ENCODE peak calls at places on chromosomes 7 and 10, in six cellular contexts. K is IMR-90, M is H1, A is mesenchymal stem cell, O is H9, P is trophoblast cell. E is an unnamed sample.

GRCh38 chr7:92639213-92639896 is 49.2 kb upstream of the FAM133B start:
- DNase-seq in K (no peak), M (no peak), A (no peak), O (no peak), P (no peak), E (no peak)

GRCh38 chr10:99433378-99434020 is 3.1 kb upstream of the GOT1 start:
- DNase-seq in K (no peak), M (no peak), A (no peak), O (no peak), P (no peak), E (no peak)

GRCh38 chr7:151063212-151063561 is 3.8 kb downstream of the SLC4A2 start:
- DNase-seq in K (peak; percentile 69), M (no peak), A (peak; percentile 85), O (no peak), P (peak; percentile 92), E (no peak)

GRCh38 chr10:21427804-21428481 is 97.5 kb downstream of the SKIDA1 start:
- DNase-seq in K (peak; percentile 35), M (no peak), A (peak; percentile 41), O (no peak), P (no peak), E (no peak)

GRCh38 chr10:117197189-117197588 is at the start of gene KCNK18:
- DNase-seq in K (no peak), M (no peak), A (no peak), O (no peak), P (no peak), E (no peak)

GRCh38 chr7:33742999-33743587 is 162.2 kb upstream of the BMPER start:
- DNase-seq in K (no peak), M (no peak), A (no peak), O (no peak), P (peak; percentile 15), E (no peak)

GRCh38 chr7:91325731-91326130 is 61.5 kb downstream of the FZD1 start:
- DNase-seq in K (no peak), M (no peak), A (no peak), O (no peak), P (no peak), E (no peak)

GRCh38 chr7:124113040-124113439 is 80.2 kb upstream of the TMEM229A start:
- DNase-seq in K (no peak), M (no peak), A (no peak), O (no peak), P (no peak), E (no peak)

GRCh38 chr10:101778781-101779543 is 3.0 kb upstream of the FGF8 start:
- DNase-seq in K (no peak), M (peak; percentile 82), A (peak; percentile 68), O (peak; percentile 94), P (peak; percentile 33), E (peak; percentile 62)

GRCh38 chr7:79293655-79294142 is 159.8 kb downstream of the MAGI2 start:
- DNase-seq in K (peak; percentile 72), M (no peak), A (peak; percentile 31), O (no peak), P (no peak), E (no peak)

GRCh38 chr10:6977641-6978627 is 397.9 kb upstream of the PRKCQ start:
- DNase-seq in K (no peak), M (no peak), A (no peak), O (no peak), P (peak; percentile 8), E (no peak)

GRCh38 chr7:107588529-107589130 is 8.6 kb downstream of the BCAP29 start:
- DNase-seq in K (no peak), M (no peak), A (no peak), O (no peak), P (no peak), E (no peak)

GRCh38 chr10:50561266-50561665 is 62.5 kb downstream of the SGMS1 start:
- DNase-seq in K (peak; percentile 97), M (no peak), A (peak; percentile 13), O (no peak), P (peak; percentile 73), E (no peak)

GRCh38 chr10:103849880-103850571 is 5.3 kb downstream of the SH3PXD2A start:
- DNase-seq in K (peak; percentile 93), M (no peak), A (peak; percentile 93), O (no peak), P (no peak), E (no peak)

GRCh38 chr7:131302876-131303707 is 24.6 kb upstream of the MKLN1 start:
- DNase-seq in K (peak; percentile 23), M (no peak), A (peak; percentile 33), O (peak; percentile 66), P (peak; percentile 63), E (no peak)

GRCh38 chr7:110358028-110358427 is 732.9 kb upstream of the LRRN3 start:
- DNase-seq in K (peak; percentile 86), M (no peak), A (peak; percentile 46), O (no peak), P (no peak), E (no peak)

GRCh38 chr10:127044191-127044590 is 139.0 kb downstream of the DOCK1 start:
- DNase-seq in K (no peak), M (no peak), A (no peak), O (no peak), P (peak; percentile 15), E (no peak)

GRCh38 chr7:2837476-2837875 is 6.6 kb downstream of the GNA12 start:
- DNase-seq in K (no peak), M (no peak), A (no peak), O (no peak), P (no peak), E (no peak)

GRCh38 chr10:4306871-4307270 is 519.1 kb upstream of the AKR1E2 start:
- DNase-seq in K (no peak), M (no peak), A (no peak), O (no peak), P (no peak), E (no peak)

GRCh38 chr7:84271550-84271949 is 77.0 kb upstream of the SEMA3A start:
- DNase-seq in K (peak; percentile 45), M (no peak), A (peak; percentile 36), O (no peak), P (no peak), E (no peak)

GRCh38 chr7:88759956-88760515 is 536 bp downstream of the ZNF804B start:
- DNase-seq in K (no peak), M (no peak), A (no peak), O (no peak), P (no peak), E (no peak)

GRCh38 chr7:129617607-129618006 is 6.1 kb downstream of the NRF1 start:
- DNase-seq in K (peak; percentile 29), M (no peak), A (peak; percentile 56), O (no peak), P (no peak), E (no peak)

GRCh38 chr7:29955799-29956476 is 33.7 kb downstream of the SCRN1 start:
- DNase-seq in K (no peak), M (no peak), A (no peak), O (no peak), P (no peak), E (no peak)

GRCh38 chr10:132443605-132443997 is 46.6 kb downstream of the PWWP2B start:
- DNase-seq in K (peak; percentile 46), M (no peak), A (peak; percentile 52), O (no peak), P (peak; percentile 46), E (no peak)

GRCh38 chr7:27155816-27156507 is 513 bp downstream of the HOXA7 start:
- DNase-seq in K (no peak), M (peak; percentile 68), A (no peak), O (peak; percentile 55), P (peak; percentile 60), E (no peak)

GRCh38 chr10:34727595-34728033 is 87.5 kb downstream of the PARD3 start:
- DNase-seq in K (no peak), M (no peak), A (peak; percentile 21), O (no peak), P (peak; percentile 60), E (no peak)

DNA sequence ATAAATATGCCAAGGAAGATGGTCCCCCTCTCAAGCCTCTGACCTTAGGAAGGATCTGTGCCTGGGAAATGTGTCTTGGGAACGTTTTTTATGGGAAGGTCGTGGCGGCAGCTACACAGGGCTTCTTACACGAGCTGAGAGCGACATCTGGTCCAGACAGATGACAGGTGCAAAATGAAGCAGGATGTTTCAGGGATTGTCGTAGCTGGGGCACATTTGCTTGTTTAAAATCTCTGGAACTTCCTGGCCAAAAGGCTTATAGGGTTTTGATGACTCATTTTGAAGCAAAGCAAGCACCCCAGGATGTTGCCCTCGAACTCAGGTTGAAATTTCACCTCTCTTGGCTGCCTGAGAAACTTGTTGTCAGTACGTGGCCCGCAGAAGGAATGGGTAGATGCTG is 117.4 kb downstream of the CAMK1D start:
- DNase-seq in K (peak; percentile 18), M (no peak), A (peak; percentile 85), O (no peak), P (no peak), E (no peak)
- H3K27ac ChIP-seq in K (no peak overlapping the region), M (no peak overlapping the region), A (peak overlapping the region; percentile 69), O (no peak overlapping the region), P (no peak overlapping the region), E (no peak overlapping the region)

DNA sequence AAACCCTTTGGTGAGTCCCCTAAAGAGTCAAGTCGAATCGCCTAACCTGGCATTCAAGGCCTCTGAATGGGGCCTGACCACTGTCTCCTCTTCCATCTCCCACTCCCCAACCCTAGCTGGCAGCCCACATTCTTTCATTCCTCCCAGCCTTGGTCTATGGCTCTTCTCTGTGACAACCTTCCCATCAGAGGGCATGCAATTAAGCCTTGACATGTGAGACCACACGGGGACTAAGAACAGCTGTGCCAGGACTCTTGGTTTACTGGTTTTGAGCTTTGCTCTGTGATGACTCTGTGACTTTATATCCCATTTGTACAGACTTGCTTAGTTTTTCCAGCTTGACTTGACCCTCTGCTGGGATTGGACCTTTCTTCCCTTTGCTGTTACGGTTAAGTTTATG is 116.6 kb downstream of the BUB3 start:
- DNase-seq in K (no peak), M (no peak), A (no peak), O (no peak), P (no peak), E (no peak)
- H3K18ac ChIP-seq in K (no peak overlapping the region), M (no peak overlapping the region), A (no peak overlapping the region), O (no peak overlapping the region), P (no peak overlapping the region), E (no peak overlapping the region)

GRCh38 chr7:157476201-157476600 is 139.4 kb downstream of the DNAJB6 start:
- DNase-seq in K (no peak), M (peak; percentile 31), A (no peak), O (peak; percentile 15), P (no peak), E (no peak)
- H3K9me3 ChIP-seq in K (peaks cover 18% of the 10 kb centered on the region), M (peaks cover 14% of the 10 kb centered on the region), A (peaks cover 24% of the 10 kb centered on the region), O (peaks cover 6% of the 10 kb centered on the region), P (peaks cover 16% of the 10 kb centered on the region), E (peaks cover 34% of the 10 kb centered on the region)

GRCh38 chr10:119405505-119405807 is 137.1 kb downstream of the RGS10 start:
- DNase-seq in K (no peak), M (no peak), A (no peak), O (no peak), P (no peak), E (no peak)
- H3K27ac ChIP-seq in K (no peak overlapping the region), M (no peak overlapping the region), A (no peak overlapping the region), O (no peak overlapping the region), P (no peak overlapping the region), E (no peak overlapping the region)

E was measured in neuronal stem cell.